ENCODE peak calls at places on chromosomes 16 and 17, in five cellular contexts. I is IMR-90, C is hepatic stellate cell, F is LoVo, H is NCI-H524 treated with DMSO at 0.1 percent for 48 hours. Z is an unnamed sample.

GRCh38 chr17:49552070-49552751 is 23.5 kb upstream of the NXPH3 start:
- DNase-seq in I (peak), C (no peak), F (no peak), H (no peak), Z (peak)

GRCh38 chr17:44757918-44758413 is 822 bp upstream of the ADAM11 start:
- DNase-seq in I (no peak), C (no peak), F (no peak), H (no peak), Z (no peak)

GRCh38 chr17:31549121-31549524 is 157.6 kb downstream of the RAB11FIP4 start:
- DNase-seq in I (no peak), C (peak), F (peak), H (no peak), Z (no peak)

GRCh38 chr17:7261377-7262191 is 694 bp downstream of the CLDN7 start:
- DNase-seq in I (no peak), C (peak), F (no peak), H (no peak), Z (no peak)

GRCh38 chr17:28878158-28878910 is 19.2 kb downstream of the FLOT2 start:
- DNase-seq in I (no peak), C (no peak), F (no peak), H (no peak), Z (peak)

GRCh38 chr16:22627043-22627442 is 116.4 kb downstream of the NPIPB5 start:
- DNase-seq in I (no peak), C (no peak), F (no peak), H (no peak), Z (no peak)

GRCh38 chr16:74225278-74225677 is 71.3 kb upstream of the PSMD7 start:
- DNase-seq in I (peak), C (no peak), F (no peak), H (peak), Z (peak)

GRCh38 chr16:50360779-50361178 is 8.0 kb downstream of the BRD7 start:
- DNase-seq in I (no peak), C (no peak), F (no peak), H (peak), Z (no peak)

GRCh38 chr16:87392823-87393679 is 915 bp downstream of the MAP1LC3B start:
- DNase-seq in I (peak), C (peak), F (no peak), H (no peak), Z (peak)

GRCh38 chr16:20763461-20764232 is at the start of gene ACSM3:
- DNase-seq in I (peak), C (peak), F (peak), H (peak), Z (peak)